ENCODE peak calls at places on chromosome 15, in six cellular contexts. T is lower lobe of right lung, H is PC-3, D is transverse colon, N is neural progenitor cell, O is right lobe of liver. M is an unnamed sample. For H3K4me1 and H3K27me3, the result is how much of the 10 kb centered on the place peaks cover.

GRCh38 chr15:53611145-53611920 is 148.1 kb downstream of the WDR72 start:
- DNase-seq in D (no peak), H (peak), O (no peak), T (no peak), N (no peak), M (no peak)

GRCh38 chr15:68599560-68600071 is 20.8 kb downstream of the CORO2B start:
- DNase-seq in H (no peak), N (peak), T (no peak), O (no peak), D (no peak), M (peak)

GRCh38 chr15:80179025-80179759 is 26.4 kb downstream of the FAH start:
- DNase-seq in D (no peak), O (no peak), H (peak), T (no peak), N (no peak), M (no peak)

GRCh38 chr15:73021139-73021621 is 31.1 kb upstream of the NEO1 start:
- DNase-seq in N (peak), D (no peak), O (no peak), T (no peak), H (no peak), M (peak)

GRCh38 chr15:35657679-35658201 is 111.8 kb upstream of the DPH6 start:
- DNase-seq in N (peak), T (no peak), O (no peak), D (no peak), H (peak), M (no peak)

GRCh38 chr15:42732095-42732827 is 4.7 kb downstream of the CDAN1 start:
- DNase-seq in O (no peak), T (no peak), D (no peak), H (no peak), N (no peak), M (no peak)

GRCh38 chr15:66825731-66826130 is 123.7 kb downstream of the SMAD6 start:
- DNase-seq in T (no peak), D (no peak), O (no peak), H (no peak), N (no peak), M (no peak)

GRCh38 chr15:67776600-67776999 is 48.7 kb upstream of the SKOR1 start:
- DNase-seq in T (no peak), O (no peak), D (no peak), H (peak), N (no peak), M (no peak)

GRCh38 chr15:33112541-33113105 is 81.9 kb downstream of the FMN1 start:
- DNase-seq in N (no peak), D (no peak), H (no peak), T (no peak), O (no peak), M (no peak)

GRCh38 chr15:25763206-25763880 is 99.8 kb downstream of the ATP10A start:
- DNase-seq in N (no peak), O (no peak), D (no peak), T (no peak), H (no peak), M (no peak)

GRCh38 chr15:82139823-82140268 is 94.0 kb upstream of the MEX3B start:
- DNase-seq in T (no peak), H (peak), D (no peak), O (no peak), N (peak), M (no peak)

GRCh38 chr15:52493968-52494367 is 34.7 kb downstream of the MYO5A start:
- DNase-seq in O (no peak), T (no peak), H (peak), D (no peak), N (no peak), M (no peak)

GRCh38 chr15:69031013-69032001 is 16.8 kb downstream of the NOX5 start:
- DNase-seq in H (peak), D (peak), O (peak), N (peak), T (peak), M (peak)

GRCh38 chr15:55907797-55908196 is 85.6 kb downstream of the NEDD4 start:
- DNase-seq in D (no peak), H (peak), T (no peak), O (no peak), N (no peak), M (no peak)

GRCh38 chr15:69434236-69434635 is 18.4 kb upstream of the RPLP1 start:
- DNase-seq in T (no peak), O (no peak), H (no peak), N (no peak), D (no peak), M (no peak)

GRCh38 chr15:44315773-44316465 is 27.4 kb downstream of the GOLM2 start:
- DNase-seq in O (no peak), D (no peak), T (no peak), N (no peak), H (no peak), M (no peak)

GRCh38 chr15:89150286-89150685 is 62.0 kb downstream of the ABHD2 start:
- DNase-seq in D (no peak), H (no peak), O (no peak), N (no peak), T (no peak), M (no peak)

GRCh38 chr15:22893881-22894280 is 55.4 kb downstream of the NIPA2 start:
- DNase-seq in N (no peak), D (no peak), T (no peak), O (no peak), H (no peak), M (no peak)

GRCh38 chr15:68808091-68808490 is 12.6 kb downstream of the ANP32A start:
- DNase-seq in O (no peak), T (no peak), H (no peak), D (peak), N (no peak), M (no peak)

GRCh38 chr15:99155961-99156443 is 51.1 kb downstream of the SYNM start:
- DNase-seq in H (peak), O (no peak), N (no peak), D (no peak), T (no peak), M (no peak)

GRCh38 chr15:67826717-67827560 is 1.6 kb downstream of the SKOR1 start:
- DNase-seq in D (no peak), H (no peak), T (no peak), N (peak), O (no peak), M (no peak)

GRCh38 chr15:65963911-65964482 is 94.7 kb downstream of the RAB11A start:
- DNase-seq in H (no peak), T (no peak), N (no peak), D (no peak), O (no peak), M (no peak)

GRCh38 chr15:64009241-64009640 is 37.0 kb downstream of the DAPK2 start:
- DNase-seq in D (peak), N (no peak), T (no peak), O (no peak), H (no peak), M (no peak)

GRCh38 chr15:66024998-66025397 is 155.7 kb downstream of the RAB11A start:
- DNase-seq in H (peak), T (no peak), O (no peak), D (no peak), N (no peak), M (no peak)

GRCh38 chr15:71435552-71435951 is 320.3 kb downstream of the THSD4 start:
- DNase-seq in D (no peak), H (peak), N (no peak), O (no peak), T (no peak), M (no peak)

GRCh38 chr15:33008284-33009011 is 186.1 kb downstream of the FMN1 start:
- DNase-seq in T (no peak), O (no peak), H (no peak), N (no peak), D (no peak), M (no peak)

GRCh38 chr15:61641645-61642044 is 412.5 kb upstream of the RORA start:
- DNase-seq in T (no peak), D (no peak), N (no peak), H (no peak), O (no peak), M (no peak)
- H3K4me1 ChIP-seq in T (under half), D (under half), N (under half), H (under half), O (under half), M (under half)

GRCh38 chr15:48645558-48646330 is at the start of gene FBN1:
- DNase-seq in D (peak), O (peak), H (peak), T (peak), N (peak), M (peak)
- H3K27me3 ChIP-seq in D (under half), O (under half), H (under half), T (under half), N (under half), M (under half)

DNA sequence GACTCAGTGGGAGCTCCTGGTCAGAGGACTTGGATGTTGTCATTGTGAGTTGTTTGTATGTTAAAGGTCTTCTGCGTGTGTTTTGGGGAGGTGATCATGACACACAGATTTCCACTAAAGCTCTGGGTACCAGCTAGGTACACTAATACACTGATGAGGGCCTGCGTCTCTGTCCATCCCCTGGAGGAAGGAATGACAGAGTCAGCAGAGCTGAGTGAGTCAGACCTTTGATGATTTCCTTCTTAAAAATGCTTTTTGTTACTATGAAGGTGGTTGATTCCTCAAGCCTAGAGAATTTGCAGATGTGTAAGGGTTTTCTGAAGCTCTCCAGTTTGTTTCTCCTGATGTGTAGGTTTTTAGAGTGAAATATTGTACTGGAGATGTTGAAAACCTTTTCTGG is 424.1 kb upstream of the TPM1 start:
- DNase-seq in D (no peak), H (peak), N (no peak), O (no peak), T (no peak), M (no peak)
- TF ChIP-seq CTCF in D (no peak), H (no peak), N (no peak), O (no peak), T (no peak), M (no peak)

GRCh38 chr15:74213858-74214284 is 11.3 kb upstream of the STRA6 start:
- DNase-seq in O (no peak), T (no peak), D (no peak), H (no peak), N (peak), M (no peak)

GRCh38 chr15:74218172-74218885 is 15.7 kb upstream of the STRA6 start:
- DNase-seq in D (no peak), H (peak), T (no peak), O (no peak), N (no peak), M (no peak)

GRCh38 chr15:74215958-74216357 is 13.4 kb upstream of the STRA6 start:
- DNase-seq in D (no peak), T (no peak), O (no peak), N (no peak), H (no peak), M (no peak)

GRCh38 chr15:74214324-74215021 is 11.9 kb upstream of the STRA6 start:
- DNase-seq in O (no peak), H (no peak), D (no peak), T (no peak), N (no peak), M (no peak)

DNA sequence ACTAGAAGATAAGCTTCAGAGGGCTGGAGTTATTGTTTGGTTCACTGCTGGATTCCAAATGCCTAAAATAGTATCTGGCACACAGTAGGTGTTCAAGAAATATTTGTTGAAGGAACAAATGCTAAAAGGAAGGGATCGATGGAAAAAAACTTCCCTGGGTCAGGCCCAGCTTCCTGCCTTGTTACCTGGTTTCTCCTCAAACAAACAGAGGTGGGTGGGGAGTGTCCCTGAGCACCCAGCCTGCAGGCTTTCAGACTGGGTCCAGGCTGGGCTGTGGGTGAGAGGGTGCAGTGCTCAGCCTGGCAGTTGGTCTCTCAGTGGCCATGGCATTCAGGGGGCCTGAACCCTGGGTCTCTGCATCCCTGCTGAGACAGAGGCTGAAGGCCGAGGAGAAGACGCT is 14.4 kb upstream of the STRA6 start:
- DNase-seq in T (no peak), H (no peak), O (no peak), N (no peak), D (no peak), M (no peak)
- H3K4me1 ChIP-seq in T (under half), H (under half), O (under half), N (half or more), D (under half), M (under half)

GRCh38 chr15:96359371-96359771 is 28.9 kb downstream of the NR2F2 start:
- DNase-seq in O (no peak), D (no peak), N (peak), T (no peak), H (no peak), M (no peak)
- H3K27me3 ChIP-seq in O (under half), D (half or more), N (half or more), T (half or more), H (under half), M (under half)

GRCh38 chr15:31970007-31970406 is 60.3 kb upstream of the CHRNA7 start:
- DNase-seq in D (peak), N (no peak), H (no peak), T (no peak), O (no peak), M (no peak)

GRCh38 chr15:31964586-31965307 is 65.6 kb upstream of the CHRNA7 start:
- DNase-seq in H (no peak), N (no peak), D (no peak), T (no peak), O (no peak), M (no peak)
- TF ChIP-seq CTCF in H (no peak), N (no peak), D (no peak), T (no peak), O (no peak), M (no peak)

GRCh38 chr15:78072080-78072892 is 5.2 kb downstream of the TBC1D2B start:
- DNase-seq in O (no peak), T (no peak), D (peak), N (no peak), H (no peak), M (no peak)

GRCh38 chr15:78071378-78071777 is 6.1 kb downstream of the TBC1D2B start:
- DNase-seq in H (no peak), D (no peak), O (no peak), T (no peak), N (no peak), M (no peak)

GRCh38 chr15:78070049-78070698 is 7.3 kb downstream of the TBC1D2B start:
- DNase-seq in N (no peak), O (no peak), H (peak), D (peak), T (no peak), M (no peak)

GRCh38 chr15:78075490-78076230 is 1.9 kb downstream of the TBC1D2B start:
- DNase-seq in O (no peak), T (no peak), D (peak), H (peak), N (peak), M (peak)

GRCh38 chr15:78073026-78073425 is 4.5 kb downstream of the TBC1D2B start:
- DNase-seq in N (no peak), D (no peak), H (no peak), T (no peak), O (no peak), M (no peak)
- H3K4me1 ChIP-seq in N (under half), D (half or more), H (under half), T (half or more), O (under half), M (half or more)

DNA sequence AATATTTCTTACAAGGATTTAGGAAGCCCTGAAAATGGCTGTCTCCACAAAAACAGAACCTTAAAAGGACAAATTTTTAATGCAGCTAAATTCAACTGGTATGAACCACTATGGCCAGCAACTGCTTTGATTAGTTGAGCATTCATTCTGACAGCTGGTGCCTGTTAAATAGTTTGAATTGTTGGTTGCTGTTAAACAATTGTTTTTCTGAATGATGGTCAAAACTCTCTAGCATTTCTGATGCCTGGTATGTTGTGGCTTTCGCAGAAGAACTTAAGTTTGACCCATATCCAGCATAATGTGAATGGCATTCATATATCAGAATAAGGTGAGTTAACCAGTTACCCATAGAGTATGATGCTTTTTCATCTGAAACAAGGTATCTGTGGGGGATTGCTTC is 138.4 kb downstream of the MEIS2 start:
- DNase-seq in H (no peak), N (no peak), D (no peak), O (no peak), T (no peak), M (no peak)
- H3K27me3 ChIP-seq in H (under half), N (under half), D (under half), O (under half), T (under half), M (under half)

GRCh38 chr15:28190391-28191174 is 91.5 kb upstream of the OCA2 start:
- DNase-seq in D (no peak), N (no peak), H (no peak), O (no peak), T (no peak), M (no peak)

GRCh38 chr15:28192772-28193171 is 93.7 kb upstream of the OCA2 start:
- DNase-seq in H (no peak), O (no peak), D (no peak), N (no peak), T (no peak), M (no peak)

DNA sequence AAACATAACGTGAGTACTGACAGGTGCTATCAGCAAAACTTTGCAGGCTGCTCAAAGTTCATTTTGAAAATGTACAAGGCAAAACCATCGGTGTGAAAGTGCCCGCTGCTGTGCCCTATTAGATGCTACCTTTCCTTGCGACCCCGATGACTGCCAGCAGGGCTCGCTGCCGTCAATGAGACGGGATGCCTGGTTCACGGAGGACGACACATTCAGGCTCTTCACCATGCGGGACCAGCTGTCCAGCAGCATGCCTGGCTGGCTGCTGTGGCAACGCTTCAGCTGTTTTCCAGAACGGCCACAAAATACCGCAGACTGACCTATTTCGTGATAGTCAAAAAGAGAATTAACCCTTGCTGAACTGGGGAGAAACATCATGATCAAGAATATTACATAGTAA is 92.7 kb upstream of the OCA2 start:
- DNase-seq in N (peak), T (peak), D (peak), O (no peak), H (no peak), M (peak)
- TF ChIP-seq CTCF in N (peak), T (peak), D (no peak), O (no peak), H (no peak), M (peak)

GRCh38 chr15:77014137-77015081 is 19.5 kb downstream of the PSTPIP1 start:
- DNase-seq in T (peak), N (no peak), O (no peak), D (no peak), H (no peak), M (no peak)

GRCh38 chr15:77013786-77014136 is 18.8 kb downstream of the PSTPIP1 start:
- DNase-seq in D (peak), H (peak), N (no peak), O (no peak), T (no peak), M (no peak)

GRCh38 chr15:77016321-77016695 is 21.4 kb downstream of the PSTPIP1 start:
- DNase-seq in T (no peak), D (no peak), N (no peak), O (no peak), H (no peak), M (no peak)

GRCh38 chr15:77017091-77017660 is 22.2 kb downstream of the PSTPIP1 start:
- DNase-seq in T (no peak), N (no peak), H (no peak), O (no peak), D (no peak), M (no peak)

GRCh38 chr15:77015651-77016320 is 20.9 kb downstream of the PSTPIP1 start:
- DNase-seq in T (no peak), N (peak), D (no peak), O (no peak), H (no peak), M (no peak)
- H3K4me1 ChIP-seq in T (under half), N (under half), D (under half), O (under half), H (under half), M (under half)